ENCODE peak calls at places on chromosome 11, in seven cellular contexts. D is effector CD4-positive, alpha-beta T cell; O is posterior vena cava; A is ovary; J is stimulated activated CD8-positive, alpha-beta memory T cell treated with anti-CD3 and anti-CD28 coated beads, Interleukin-12 subunit alpha, Interleukin-12 subunit beta, amount 100 ng/mL, for 1 hour; Z is nucleus accumbens; I is stimulated activated CD4-positive, alpha-beta T cell treated with anti-CD3 and anti-CD28 coated beads, Interleukin-4, amount 100 ng/mL, for 24 hours. Y is an unnamed sample.
A peak's percentile ranks its signal among the peaks of the same experiment; 100 is the strongest.

GRCh38 chr11:104191124-104191523 is 27.2 kb upstream of the PDGFD start:
- DNase-seq in I (no peak), Z (no peak), A (no peak), D (no peak), O (no peak), J (no peak), Y (no peak)

GRCh38 chr11:66082936-66083698 is 13.0 kb downstream of the PACS1 start:
- DNase-seq in O (no peak), Z (no peak), I (no peak), J (no peak), A (no peak), D (no peak), Y (no peak)

GRCh38 chr11:76073716-76074115 is 132.6 kb downstream of the WNT11 start:
- DNase-seq in Z (no peak), O (no peak), I (no peak), D (no peak), A (no peak), J (no peak), Y (no peak)

GRCh38 chr11:65428578-65429068 is 6.0 kb downstream of the NEAT1 start:
- DNase-seq in O (peak; percentile 86), Z (no peak), J (no peak), A (no peak), I (no peak), D (no peak), Y (no peak)

GRCh38 chr11:94895971-94896370 is 77.4 kb downstream of the CWC15 start:
- DNase-seq in I (no peak), O (no peak), D (no peak), J (no peak), Z (no peak), A (no peak), Y (no peak)

GRCh38 chr11:117022526-117022925 is 75.7 kb downstream of the SIK3 start:
- DNase-seq in A (no peak), Z (no peak), J (no peak), I (peak; percentile 33), D (no peak), O (no peak), Y (peak; percentile 34)

GRCh38 chr11:112195906-112196305 is 20.6 kb downstream of the BCO2 start:
- DNase-seq in Z (no peak), J (no peak), D (no peak), O (no peak), A (no peak), I (no peak), Y (no peak)

GRCh38 chr11:67287355-67288197 is 1.5 kb upstream of the ANKRD13D start:
- DNase-seq in A (no peak), Z (no peak), I (no peak), D (no peak), J (no peak), O (peak; percentile 57), Y (no peak)

GRCh38 chr11:16945671-16946469 is 68.3 kb downstream of the PLEKHA7 start:
- DNase-seq in D (no peak), J (no peak), O (no peak), Z (peak; percentile 31), A (peak; percentile 48), I (peak; percentile 32), Y (peak; percentile 72)

GRCh38 chr11:64745523-64746328 is 1.8 kb upstream of the RASGRP2 start:
- DNase-seq in Z (no peak), A (peak; percentile 55), D (peak; percentile 73), I (peak; percentile 54), O (peak; percentile 97), J (peak; percentile 68), Y (peak; percentile 21)

GRCh38 chr11:76185931-76186401 is 20.3 kb downstream of the WNT11 start:
- DNase-seq in I (no peak), J (no peak), O (peak; percentile 89), Z (no peak), A (peak; percentile 93), D (no peak), Y (peak; percentile 5)

GRCh38 chr11:7512525-7513209 is 1.1 kb upstream of the PPFIBP2 start:
- DNase-seq in D (no peak), J (no peak), A (peak; percentile 72), Z (peak; percentile 36), O (peak; percentile 95), I (no peak), Y (peak; percentile 69)

GRCh38 chr11:18173225-18173866 is 709 bp downstream of the MRGPRX4 start:
- DNase-seq in O (no peak), A (no peak), Z (no peak), D (no peak), I (no peak), J (no peak), Y (no peak)

GRCh38 chr11:118912742-118913410 is 12.8 kb downstream of the BCL9L start:
- DNase-seq in Z (no peak), I (no peak), D (no peak), J (no peak), A (peak; percentile 38), O (no peak), Y (no peak)

GRCh38 chr11:61254403-61255025 is 13.5 kb downstream of the PGA5 start:
- DNase-seq in A (peak; percentile 48), I (peak; percentile 66), J (peak; percentile 23), Z (peak; percentile 19), O (peak; percentile 86), D (peak; percentile 28), Y (peak; percentile 51)

GRCh38 chr11:19511413-19512183 is 201.0 kb upstream of the NAV2 start:
- DNase-seq in D (no peak), Z (peak; percentile 55), A (no peak), J (no peak), O (peak; percentile 89), I (no peak), Y (peak; percentile 75)

GRCh38 chr11:58609723-58610122 is 12.7 kb upstream of the CNTF start:
- DNase-seq in I (no peak), D (no peak), J (no peak), O (no peak), A (no peak), Z (no peak), Y (no peak)